ENCODE peak calls at places on chromosomes 4 and X, in nine cellular contexts. Y is mammary epithelial cell, R is fibroblast of lung, V is DND-41, J is HCT116, G is PC-3, S is astrocyte, C is HepG2, K is MM.1S. B is an unnamed sample. For H3K36me3, the result is how much of the 10 kb centered on the place peaks cover.

GRCh38 chrX:45623266-45623665 is 422.6 kb upstream of the DIPK2B start:
- DNase-seq in S (peak), V (no peak), J (no peak), G (peak), K (no peak), C (no peak), Y (peak), R (peak), B (no peak)

GRCh38 chr4:95516528-95517011 is 32.2 kb downstream of the UNC5C start:
- DNase-seq in C (no peak), Y (no peak), S (no peak), K (no peak), J (no peak), V (no peak), G (no peak), R (peak), B (no peak)

GRCh38 chr4:870951-871350 is 45.0 kb upstream of the CPLX1 start:
- DNase-seq in Y (no peak), K (no peak), R (no peak), S (no peak), G (no peak), V (no peak), J (no peak), C (no peak), B (no peak)

GRCh38 chr4:244471-244870 is 60.8 kb downstream of the ZNF732 start:
- DNase-seq in K (peak), V (peak), S (no peak), C (peak), G (peak), Y (peak), J (peak), R (peak), B (peak)

GRCh38 chrX:47560831-47561652 is at the start of gene ARAF:
- DNase-seq in R (peak), C (peak), Y (peak), S (peak), K (peak), V (peak), J (peak), G (peak), B (peak)

GRCh38 chr4:38661371-38661770 is 2.6 kb upstream of the KLF3 start:
- DNase-seq in C (no peak), K (no peak), J (no peak), Y (no peak), G (no peak), S (no peak), V (no peak), R (no peak), B (no peak)

GRCh38 chr4:4762909-4763814 is 96.3 kb upstream of the MSX1 start:
- DNase-seq in G (peak), Y (peak), R (peak), J (peak), S (peak), K (peak), V (peak), C (no peak), B (peak)

GRCh38 chr4:57103051-57103450 is 7.1 kb downstream of the IGFBP7 start:
- DNase-seq in S (no peak), R (no peak), V (no peak), G (no peak), C (no peak), K (no peak), Y (no peak), J (no peak), B (no peak)

GRCh38 chr4:123869517-123870282 is 473.1 kb downstream of the SPRY1 start:
- DNase-seq in R (no peak), S (peak), V (no peak), Y (no peak), J (no peak), G (no peak), K (no peak), C (no peak), B (no peak)

GRCh38 chr4:169314906-169315305 is 44.1 kb upstream of the SH3RF1 start:
- DNase-seq in S (peak), K (no peak), Y (peak), V (no peak), G (peak), C (peak), J (peak), R (peak), B (no peak)

GRCh38 chr4:188053302-188053701 is 56.1 kb downstream of the TRIML2 start:
- DNase-seq in V (no peak), Y (no peak), S (no peak), G (no peak), R (no peak), J (no peak), K (no peak), C (no peak), B (no peak)

GRCh38 chrX:110699109-110699508 is 96.5 kb downstream of the CHRDL1 start:
- DNase-seq in G (no peak), V (no peak), K (no peak), S (peak), J (no peak), C (no peak), R (no peak), Y (peak), B (no peak)

GRCh38 chrX:156001667-156002021 is 4.1 kb downstream of the IL9R start:
- DNase-seq in K (no peak), V (no peak), J (no peak), R (no peak), C (no peak), S (no peak), Y (no peak), G (no peak), B (no peak)

GRCh38 chr4:2441393-2442174 is 22.8 kb downstream of the CFAP99 start:
- DNase-seq in V (peak), K (peak), J (peak), G (peak), R (peak), S (peak), Y (peak), C (peak), B (peak)

GRCh38 chr4:173243917-173244658 is 75.5 kb downstream of the GALNT7 start:
- DNase-seq in G (no peak), Y (no peak), V (peak), C (no peak), K (no peak), R (no peak), S (no peak), J (no peak), B (no peak)

GRCh38 chr4:151031831-151032605 is 16.9 kb upstream of the LRBA start:
- DNase-seq in R (peak), C (no peak), Y (peak), S (peak), V (no peak), K (no peak), G (peak), J (no peak), B (no peak)

GRCh38 chrX:78455901-78456300 is 128.5 kb upstream of the CYSLTR1 start:
- DNase-seq in R (no peak), V (no peak), C (no peak), G (peak), Y (peak), J (no peak), S (peak), K (no peak), B (no peak)

GRCh38 chr4:190014771-190015537 is 12.1 kb downstream of the FRG2 start:
- DNase-seq in Y (no peak), C (no peak), J (no peak), S (no peak), K (no peak), R (no peak), V (no peak), G (no peak), B (no peak)

GRCh38 chr4:143626134-143626859 is 74.2 kb downstream of the FREM3 start:
- DNase-seq in J (no peak), C (no peak), Y (no peak), S (peak), K (no peak), G (no peak), R (peak), V (no peak), B (no peak)

GRCh38 chr4:53640576-53641459 is 49.5 kb upstream of the LNX1 start:
- DNase-seq in G (no peak), Y (no peak), V (no peak), R (no peak), S (no peak), J (no peak), C (no peak), K (peak), B (no peak)

GRCh38 chr4:722181-722725 is 16.6 kb downstream of the PCGF3 start:
- DNase-seq in J (no peak), K (no peak), R (no peak), Y (no peak), C (no peak), S (no peak), G (no peak), V (no peak), B (no peak)

GRCh38 chr4:8524595-8525382 is 55.4 kb upstream of the GPR78 start:
- DNase-seq in C (no peak), S (no peak), K (no peak), Y (no peak), R (no peak), J (no peak), G (no peak), V (no peak), B (no peak)

GRCh38 chrX:72554448-72555140 is 18.0 kb downstream of the HDAC8 start:
- DNase-seq in G (peak), R (no peak), Y (no peak), J (peak), C (no peak), K (no peak), V (no peak), S (no peak), B (no peak)

GRCh38 chrX:71618303-71618721 is at the start of gene CXCR3:
- DNase-seq in R (no peak), J (no peak), K (peak), V (peak), G (no peak), C (no peak), Y (no peak), S (peak), B (no peak)

GRCh38 chr4:160129439-160129838 is 1026.6 kb downstream of the RAPGEF2 start:
- DNase-seq in G (peak), V (no peak), S (peak), C (no peak), K (no peak), J (peak), R (no peak), Y (peak), B (no peak)

GRCh38 chrX:11381464-11381863 is 88.3 kb downstream of the AMELX start:
- DNase-seq in G (peak), K (peak), Y (peak), R (peak), C (peak), S (no peak), J (peak), V (peak), B (no peak)

GRCh38 chrX:123525131-123525725 is 207.6 kb downstream of the THOC2 start:
- DNase-seq in S (peak), C (no peak), R (no peak), Y (peak), G (no peak), K (no peak), V (no peak), J (no peak), B (no peak)

GRCh38 chr4:187908079-187908501 is 87.5 kb upstream of the ZFP42 start:
- DNase-seq in C (no peak), S (peak), R (peak), J (no peak), K (no peak), Y (peak), G (peak), V (no peak), B (no peak)

GRCh38 chrX:10971176-10971575 is 140.0 kb upstream of the HCCS start:
- DNase-seq in G (no peak), R (peak), S (peak), K (no peak), V (no peak), C (no peak), Y (no peak), J (no peak), B (no peak)

GRCh38 chrX:41293269-41293668 is 40.7 kb upstream of the DDX3X start:
- DNase-seq in K (peak), Y (no peak), G (peak), S (no peak), J (peak), R (no peak), V (no peak), C (peak), B (no peak)

GRCh38 chrX:24528605-24529004 is 63.5 kb downstream of the PDK3 start:
- DNase-seq in K (no peak), S (no peak), V (no peak), J (no peak), R (no peak), G (no peak), Y (no peak), C (no peak), B (no peak)

GRCh38 chrX:39052751-39053150 is 251.5 kb downstream of the MID1IP1 start:
- DNase-seq in K (no peak), R (no peak), J (no peak), G (no peak), S (no peak), Y (no peak), V (no peak), C (no peak), B (no peak)

GRCh38 chr4:2340272-2341061 is 78.0 kb downstream of the ZFYVE28 start:
- DNase-seq in V (peak), G (no peak), R (no peak), K (no peak), S (no peak), J (no peak), Y (no peak), C (no peak), B (no peak)

GRCh38 chrX:149825424-149825823 is 43.7 kb downstream of the MAGEA9 start:
- DNase-seq in K (peak), S (no peak), V (peak), Y (no peak), R (no peak), C (peak), G (peak), J (peak), B (no peak)

GRCh38 chrX:81957900-81958545 is 756.1 kb downstream of the SH3BGRL start:
- DNase-seq in Y (peak), S (no peak), J (no peak), G (peak), K (peak), C (no peak), V (peak), R (no peak), B (peak)

GRCh38 chr4:77156912-77157858 is at the start of gene CCNG2:
- DNase-seq in G (peak), K (peak), R (peak), J (no peak), Y (peak), V (peak), S (peak), C (peak), B (no peak)

GRCh38 chr4:77158487-77158861 is 1.5 kb downstream of the CCNG2 start:
- DNase-seq in R (no peak), Y (no peak), V (no peak), J (no peak), G (peak), K (no peak), C (no peak), S (no peak), B (no peak)

GRCh38 chr4:77156533-77156911 is 485 bp upstream of the CCNG2 start:
- DNase-seq in R (peak), J (peak), Y (peak), S (peak), V (peak), C (peak), G (peak), K (peak), B (peak)

GRCh38 chr4:77159798-77160197 is 2.8 kb downstream of the CCNG2 start:
- DNase-seq in J (no peak), G (no peak), Y (no peak), V (no peak), R (no peak), K (no peak), S (no peak), C (no peak), B (no peak)

GRCh38 chr4:77157859-77158486 is 966 bp downstream of the CCNG2 start:
- DNase-seq in C (peak), S (peak), K (peak), V (peak), R (peak), G (peak), J (peak), Y (peak), B (no peak)
- H3K36me3 ChIP-seq in C (under half), S (under half), K (under half), V (half or more), R (under half), G (under half), J (under half), Y (under half), B (under half)

GRCh38 chr4:6308890-6309643 is 39.4 kb downstream of the WFS1 start:
- DNase-seq in K (no peak), G (no peak), R (no peak), V (no peak), Y (no peak), J (no peak), C (peak), S (no peak), B (no peak)
- TF ChIP-seq EZH2 in K (no peak), G (no peak), R (no peak), V (no peak), Y (no peak), J (no peak), C (no peak), S (no peak), B (no peak)

DNA sequence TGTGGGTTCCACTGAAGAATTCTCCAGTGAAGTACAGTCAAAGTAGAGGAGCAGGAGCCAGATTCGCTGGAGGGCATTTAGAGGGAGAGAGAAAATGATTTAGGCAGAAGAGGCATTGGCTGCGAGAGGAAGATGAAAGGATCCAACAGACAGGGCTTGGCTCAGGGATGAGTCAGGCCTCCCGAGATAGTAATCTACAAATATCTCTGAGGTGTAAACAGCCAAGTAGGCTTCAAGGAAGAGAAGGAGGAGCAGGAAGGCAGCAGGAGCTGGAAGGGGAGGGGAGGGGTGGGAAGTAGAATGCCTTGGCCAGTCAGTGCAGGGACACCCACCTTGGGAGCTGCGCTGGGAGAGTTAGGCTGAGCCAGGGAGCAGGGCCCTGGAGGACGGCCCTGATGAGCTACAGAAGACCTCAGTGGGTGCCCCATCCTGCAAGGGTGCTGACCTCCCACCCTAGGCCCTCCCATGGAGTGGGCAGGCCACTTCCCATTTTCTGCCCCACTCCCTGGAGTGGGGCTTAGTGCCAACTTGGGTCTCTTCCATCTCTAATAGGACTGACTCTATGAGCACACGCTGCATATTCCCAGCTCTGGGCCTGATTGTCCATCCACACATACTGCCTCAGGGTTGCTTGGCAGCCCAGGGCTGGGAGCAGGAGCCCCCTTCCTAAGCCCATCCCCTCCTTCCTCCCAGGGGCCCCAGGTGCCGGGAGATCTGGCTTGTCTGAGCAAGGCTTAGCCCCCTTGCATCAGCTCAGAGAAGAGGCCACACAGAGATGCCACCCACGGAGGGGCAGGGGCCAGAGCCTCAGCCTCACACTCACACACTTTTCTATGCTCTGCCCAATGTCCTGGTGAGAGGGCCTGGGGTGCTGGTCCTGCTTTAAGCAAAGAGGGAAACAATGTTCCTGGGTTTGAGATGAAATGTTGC is 55.3 kb downstream of the PJA1 start:
- DNase-seq in G (peak), K (no peak), C (no peak), R (peak), S (peak), Y (peak), V (no peak), J (peak), B (peak)
- H3K9ac ChIP-seq in G (no peak), K (no peak), C (no peak), R (no peak), S (no peak), Y (no peak), V (no peak), J (no peak), B (no peak)

DNA sequence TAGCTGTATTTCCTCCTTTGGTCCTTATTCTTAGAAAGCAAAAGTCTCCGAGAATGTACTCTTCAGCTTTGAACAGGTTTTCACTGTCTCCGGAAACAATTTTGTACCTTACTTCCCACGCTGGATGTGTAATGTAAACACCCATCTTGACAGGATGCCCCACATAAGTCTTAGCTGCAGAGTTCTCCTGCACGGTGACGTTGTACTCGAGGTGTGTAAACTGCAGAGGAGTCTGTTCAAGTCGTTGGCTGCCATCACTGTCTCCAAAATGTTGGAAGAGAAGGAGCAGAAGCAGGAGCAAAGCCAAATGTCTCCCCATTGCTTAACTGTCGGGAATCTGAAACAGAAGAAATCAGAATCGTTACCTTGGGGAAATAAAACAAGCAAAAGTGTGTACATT is 14.1 kb downstream of the FAT1 start:
- DNase-seq in Y (no peak), J (no peak), R (no peak), C (no peak), K (no peak), S (no peak), V (no peak), G (no peak), B (no peak)
- H3K36me3 ChIP-seq in Y (under half), J (half or more), R (under half), C (under half), K (under half), S (under half), V (under half), G (under half), B (under half)

GRCh38 chrX:40097492-40098263 is at the start of gene BCOR:
- DNase-seq in V (peak), S (no peak), R (peak), C (no peak), G (peak), J (no peak), K (peak), Y (peak), B (no peak)

GRCh38 chrX:40095588-40096394 is 2.0 kb downstream of the BCOR start:
- DNase-seq in G (peak), K (peak), Y (peak), C (no peak), S (no peak), R (no peak), V (peak), J (no peak), B (no peak)

GRCh38 chrX:40094900-40095587 is 2.7 kb downstream of the BCOR start:
- DNase-seq in V (no peak), Y (no peak), S (no peak), G (peak), K (no peak), J (no peak), R (no peak), C (no peak), B (no peak)

GRCh38 chrX:40097101-40097491 is 662 bp downstream of the BCOR start:
- DNase-seq in V (peak), K (no peak), Y (no peak), G (no peak), R (no peak), C (no peak), J (no peak), S (no peak), B (no peak)

GRCh38 chrX:40096395-40097091 is 1.2 kb downstream of the BCOR start:
- DNase-seq in S (no peak), C (no peak), Y (peak), K (peak), R (peak), J (no peak), G (peak), V (peak), B (no peak)
- TF ChIP-seq EZH2 in S (no peak), C (no peak), Y (no peak), K (no peak), R (no peak), J (no peak), G (no peak), V (no peak), B (no peak)

B was measured in SK-N-MC.